ENCODE peak calls at places on chromosomes 11 and 22, in five cellular contexts. One of them, this sample, is unnamed.

GRCh38 chr11:2214527-2215229 is 43.1 kb upstream of the TH start:
- DNase-seq in adrenal gland: no peak
- DNase-seq in kidney epithelial cell: no peak
- DNase-seq in dorsolateral prefrontal cortex: no peak
- DNase-seq in neural crest cell: no peak
- DNase-seq in this sample: peak

GRCh38 chr11:95924414-95924760 is 480 bp upstream of the MTMR2 start:
- DNase-seq in dorsolateral prefrontal cortex: no peak
- DNase-seq in neural crest cell: no peak
- DNase-seq in adrenal gland: no peak
- DNase-seq in kidney epithelial cell: no peak
- DNase-seq in this sample: no peak

GRCh38 chr11:15224466-15224865 is 109.7 kb downstream of the INSC start:
- DNase-seq in kidney epithelial cell: no peak
- DNase-seq in neural crest cell: no peak
- DNase-seq in adrenal gland: no peak
- DNase-seq in dorsolateral prefrontal cortex: no peak
- DNase-seq in this sample: no peak

GRCh38 chr11:10674991-10675440 is 18.5 kb downstream of the IRAG1 start:
- DNase-seq in adrenal gland: peak
- DNase-seq in dorsolateral prefrontal cortex: no peak
- DNase-seq in neural crest cell: no peak
- DNase-seq in kidney epithelial cell: no peak
- DNase-seq in this sample: no peak

GRCh38 chr11:104163100-104164027 is 583 bp downstream of the PDGFD start:
- DNase-seq in neural crest cell: peak
- DNase-seq in adrenal gland: peak
- DNase-seq in dorsolateral prefrontal cortex: peak
- DNase-seq in kidney epithelial cell: no peak
- DNase-seq in this sample: no peak

GRCh38 chr11:43992834-43993637 is 50.6 kb downstream of the C11orf96 start:
- DNase-seq in kidney epithelial cell: no peak
- DNase-seq in adrenal gland: peak
- DNase-seq in neural crest cell: no peak
- DNase-seq in dorsolateral prefrontal cortex: peak
- DNase-seq in this sample: no peak

GRCh38 chr11:92702771-92703170 is 266.7 kb upstream of the MTNR1B start:
- DNase-seq in neural crest cell: no peak
- DNase-seq in kidney epithelial cell: no peak
- DNase-seq in adrenal gland: no peak
- DNase-seq in dorsolateral prefrontal cortex: no peak
- DNase-seq in this sample: no peak

GRCh38 chr11:103322861-103323260 is 213.6 kb downstream of the DYNC2H1 start:
- DNase-seq in kidney epithelial cell: no peak
- DNase-seq in adrenal gland: peak
- DNase-seq in dorsolateral prefrontal cortex: no peak
- DNase-seq in neural crest cell: no peak
- DNase-seq in this sample: no peak

GRCh38 chr11:65476632-65477270 is 22.1 kb upstream of the MALAT1 start:
- DNase-seq in neural crest cell: no peak
- DNase-seq in dorsolateral prefrontal cortex: no peak
- DNase-seq in kidney epithelial cell: no peak
- DNase-seq in adrenal gland: no peak
- DNase-seq in this sample: no peak

GRCh38 chr11:31825453-31826391 is 14.6 kb upstream of the PAX6 start:
- DNase-seq in dorsolateral prefrontal cortex: no peak
- DNase-seq in kidney epithelial cell: no peak
- DNase-seq in adrenal gland: no peak
- DNase-seq in neural crest cell: peak
- DNase-seq in this sample: no peak

GRCh38 chr11:33376331-33377099 is 119.3 kb downstream of the HIPK3 start:
- DNase-seq in dorsolateral prefrontal cortex: peak
- DNase-seq in adrenal gland: no peak
- DNase-seq in kidney epithelial cell: no peak
- DNase-seq in neural crest cell: peak
- DNase-seq in this sample: peak

GRCh38 chr11:86798988-86799387 is 1.4 kb upstream of the PRSS23 start:
- DNase-seq in neural crest cell: no peak
- DNase-seq in dorsolateral prefrontal cortex: no peak
- DNase-seq in adrenal gland: no peak
- DNase-seq in kidney epithelial cell: no peak
- DNase-seq in this sample: no peak

GRCh38 chr11:45665206-45665932 is at the start of gene CHST1:
- DNase-seq in neural crest cell: no peak
- DNase-seq in adrenal gland: peak
- DNase-seq in dorsolateral prefrontal cortex: peak
- DNase-seq in kidney epithelial cell: no peak
- DNase-seq in this sample: peak

GRCh38 chr11:67252831-67253239 is 13.4 kb upstream of the GRK2 start:
- DNase-seq in kidney epithelial cell: no peak
- DNase-seq in dorsolateral prefrontal cortex: no peak
- DNase-seq in adrenal gland: no peak
- DNase-seq in neural crest cell: no peak
- DNase-seq in this sample: peak

GRCh38 chr11:33881651-33882279 is 10.1 kb downstream of the LMO2 start:
- DNase-seq in kidney epithelial cell: no peak
- DNase-seq in neural crest cell: no peak
- DNase-seq in dorsolateral prefrontal cortex: no peak
- DNase-seq in adrenal gland: peak
- DNase-seq in this sample: no peak

GRCh38 chr22:35089139-35089538 is 23.2 kb downstream of the ISX start:
- DNase-seq in dorsolateral prefrontal cortex: no peak
- DNase-seq in kidney epithelial cell: no peak
- DNase-seq in adrenal gland: no peak
- DNase-seq in neural crest cell: no peak
- DNase-seq in this sample: no peak

GRCh38 chr11:65894034-65894591 is 3.6 kb downstream of the CCDC85B start:
- DNase-seq in adrenal gland: no peak
- DNase-seq in kidney epithelial cell: no peak
- DNase-seq in neural crest cell: no peak
- DNase-seq in dorsolateral prefrontal cortex: no peak
- DNase-seq in this sample: no peak

GRCh38 chr22:38570841-38571364 is 920 bp upstream of the DMC1 start:
- DNase-seq in dorsolateral prefrontal cortex: peak
- DNase-seq in neural crest cell: peak
- DNase-seq in adrenal gland: peak
- DNase-seq in kidney epithelial cell: no peak
- DNase-seq in this sample: peak
- TF ChIP-seq CTCF in dorsolateral prefrontal cortex: peak
- TF ChIP-seq CTCF in neural crest cell: no peak
- TF ChIP-seq CTCF in adrenal gland: no peak
- TF ChIP-seq CTCF in kidney epithelial cell: peak
- TF ChIP-seq CTCF in this sample: no peak

DNA sequence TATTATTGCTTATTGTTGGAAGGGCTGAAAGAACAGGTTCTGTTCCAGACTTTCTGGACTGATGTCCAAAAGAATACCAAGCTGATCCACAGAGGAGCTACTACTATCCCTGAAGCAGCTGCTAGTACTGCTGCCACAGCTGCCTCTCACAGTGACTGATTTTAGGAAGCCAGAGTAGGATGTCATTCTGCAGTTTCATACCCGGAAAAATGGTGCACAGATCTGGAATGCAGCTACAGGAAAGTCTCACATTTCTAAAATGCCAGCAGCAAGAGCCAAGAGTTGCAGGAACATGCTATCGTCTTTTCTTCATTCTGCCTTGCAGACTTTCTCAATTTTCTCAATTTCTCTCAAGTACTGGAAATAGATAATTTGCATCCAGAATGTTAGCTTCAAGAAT is 19.3 kb upstream of the CCDC179 start:
- DNase-seq in kidney epithelial cell: no peak
- DNase-seq in adrenal gland: no peak
- DNase-seq in dorsolateral prefrontal cortex: no peak
- DNase-seq in neural crest cell: no peak
- DNase-seq in this sample: no peak
- TF ChIP-seq CTCF in kidney epithelial cell: no peak
- TF ChIP-seq CTCF in adrenal gland: no peak
- TF ChIP-seq CTCF in dorsolateral prefrontal cortex: no peak
- TF ChIP-seq CTCF in neural crest cell: no peak
- TF ChIP-seq CTCF in this sample: no peak

GRCh38 chr11:27194976-27195375 is 154.4 kb downstream of the BBOX1 start:
- DNase-seq in kidney epithelial cell: no peak
- DNase-seq in neural crest cell: no peak
- DNase-seq in dorsolateral prefrontal cortex: no peak
- DNase-seq in adrenal gland: no peak
- DNase-seq in this sample: no peak
- TF ChIP-seq CTCF in kidney epithelial cell: no peak
- TF ChIP-seq CTCF in neural crest cell: no peak
- TF ChIP-seq CTCF in dorsolateral prefrontal cortex: no peak
- TF ChIP-seq CTCF in adrenal gland: no peak
- TF ChIP-seq CTCF in this sample: no peak

DNA sequence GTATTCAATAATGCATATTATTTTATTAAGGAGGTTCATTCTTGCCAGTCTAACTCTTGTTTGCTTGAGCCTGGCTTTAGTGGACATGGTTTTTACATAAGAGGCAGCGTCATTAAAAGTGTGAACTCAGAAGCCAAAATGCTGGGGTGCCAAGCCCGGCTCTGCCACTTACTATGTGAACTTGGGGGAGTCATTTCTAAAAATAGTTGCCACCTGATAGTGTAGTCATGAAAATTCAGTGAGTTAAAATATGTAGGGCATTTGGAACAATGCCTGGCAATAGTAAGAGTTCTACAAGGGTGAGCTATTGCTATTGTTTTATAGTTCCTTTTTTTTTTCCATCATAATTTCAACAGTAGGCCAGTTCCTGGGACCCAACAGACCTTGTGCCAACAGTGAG is 49.9 kb downstream of the TENM4 start:
- DNase-seq in kidney epithelial cell: no peak
- DNase-seq in dorsolateral prefrontal cortex: no peak
- DNase-seq in adrenal gland: no peak
- DNase-seq in neural crest cell: no peak
- DNase-seq in this sample: no peak
- TF ChIP-seq CTCF in kidney epithelial cell: no peak
- TF ChIP-seq CTCF in dorsolateral prefrontal cortex: no peak
- TF ChIP-seq CTCF in adrenal gland: no peak
- TF ChIP-seq CTCF in neural crest cell: no peak
- TF ChIP-seq CTCF in this sample: no peak

DNA sequence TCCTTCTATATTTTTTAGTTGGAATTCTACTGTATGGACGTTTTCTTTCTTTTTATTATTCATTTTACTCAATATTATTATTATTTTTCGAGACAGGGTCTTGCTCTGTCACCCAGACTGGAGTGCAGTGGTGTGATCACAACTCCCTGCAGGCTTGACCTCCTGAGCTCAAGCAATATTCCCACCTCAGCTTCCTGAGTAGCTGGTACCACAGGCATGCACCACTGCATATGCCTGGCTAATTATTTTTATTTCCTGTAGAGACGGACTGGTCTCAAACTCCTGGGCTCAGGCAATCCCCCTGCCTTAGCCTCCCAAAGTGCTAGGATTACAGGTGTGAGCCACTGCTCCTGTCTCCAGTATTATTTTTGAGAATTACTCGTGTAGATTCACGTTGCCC is 34.0 kb upstream of the CCDC134 start:
- DNase-seq in dorsolateral prefrontal cortex: no peak
- DNase-seq in adrenal gland: no peak
- DNase-seq in neural crest cell: no peak
- DNase-seq in kidney epithelial cell: peak
- DNase-seq in this sample: no peak
- TF ChIP-seq CTCF in dorsolateral prefrontal cortex: no peak
- TF ChIP-seq CTCF in adrenal gland: no peak
- TF ChIP-seq CTCF in neural crest cell: no peak
- TF ChIP-seq CTCF in kidney epithelial cell: no peak
- TF ChIP-seq CTCF in this sample: no peak

GRCh38 chr11:113349528-113349927 is 35.1 kb downstream of the TTC12 start:
- DNase-seq in dorsolateral prefrontal cortex: no peak
- DNase-seq in adrenal gland: no peak
- DNase-seq in kidney epithelial cell: no peak
- DNase-seq in neural crest cell: no peak
- DNase-seq in this sample: no peak

GRCh38 chr11:113341388-113342165 is 27.2 kb downstream of the TTC12 start:
- DNase-seq in adrenal gland: no peak
- DNase-seq in dorsolateral prefrontal cortex: no peak
- DNase-seq in kidney epithelial cell: no peak
- DNase-seq in neural crest cell: no peak
- DNase-seq in this sample: no peak

GRCh38 chr11:113350646-113351045 is 36.3 kb downstream of the TTC12 start:
- DNase-seq in kidney epithelial cell: no peak
- DNase-seq in dorsolateral prefrontal cortex: no peak
- DNase-seq in adrenal gland: no peak
- DNase-seq in neural crest cell: no peak
- DNase-seq in this sample: no peak

GRCh38 chr11:113351061-113351460 is 36.5 kb upstream of the ANKK1 start:
- DNase-seq in kidney epithelial cell: no peak
- DNase-seq in neural crest cell: no peak
- DNase-seq in dorsolateral prefrontal cortex: no peak
- DNase-seq in adrenal gland: no peak
- DNase-seq in this sample: no peak

DNA sequence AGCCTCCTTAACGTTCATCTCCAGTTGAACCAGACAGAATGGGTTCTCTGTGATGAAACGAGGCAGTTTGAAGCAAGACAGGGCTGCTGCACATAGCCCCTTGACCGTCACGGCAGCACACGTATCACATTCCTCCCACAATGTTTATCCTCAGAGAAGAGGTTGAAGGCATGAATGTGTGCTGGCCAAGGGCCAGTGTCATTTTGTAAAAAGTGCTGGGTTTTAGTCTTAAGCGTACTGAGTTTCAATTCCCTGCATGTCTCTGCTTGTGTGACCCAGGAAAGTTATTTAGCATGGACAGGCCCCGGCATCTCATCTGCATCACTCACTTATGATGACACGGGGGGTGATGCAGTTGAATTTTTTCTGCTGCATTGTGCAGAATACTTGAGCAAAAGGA is 31.6 kb downstream of the TTC12 start:
- DNase-seq in adrenal gland: no peak
- DNase-seq in neural crest cell: no peak
- DNase-seq in kidney epithelial cell: no peak
- DNase-seq in dorsolateral prefrontal cortex: no peak
- DNase-seq in this sample: no peak
- TF ChIP-seq CTCF in adrenal gland: no peak
- TF ChIP-seq CTCF in neural crest cell: no peak
- TF ChIP-seq CTCF in kidney epithelial cell: no peak
- TF ChIP-seq CTCF in dorsolateral prefrontal cortex: no peak
- TF ChIP-seq CTCF in this sample: no peak

GRCh38 chr11:69306821-69307220 is 12.9 kb downstream of the MYEOV start:
- DNase-seq in dorsolateral prefrontal cortex: no peak
- DNase-seq in kidney epithelial cell: no peak
- DNase-seq in adrenal gland: no peak
- DNase-seq in neural crest cell: no peak
- DNase-seq in this sample: no peak
- TF ChIP-seq CTCF in dorsolateral prefrontal cortex: no peak
- TF ChIP-seq CTCF in kidney epithelial cell: no peak
- TF ChIP-seq CTCF in adrenal gland: no peak
- TF ChIP-seq CTCF in neural crest cell: no peak
- TF ChIP-seq CTCF in this sample: no peak

GRCh38 chr11:123357990-123358827 is 71.9 kb upstream of the GRAMD1B start:
- DNase-seq in kidney epithelial cell: no peak
- DNase-seq in dorsolateral prefrontal cortex: peak
- DNase-seq in adrenal gland: peak
- DNase-seq in neural crest cell: peak
- DNase-seq in this sample: peak
- TF ChIP-seq CTCF in kidney epithelial cell: no peak
- TF ChIP-seq CTCF in dorsolateral prefrontal cortex: no peak
- TF ChIP-seq CTCF in adrenal gland: peak
- TF ChIP-seq CTCF in neural crest cell: no peak
- TF ChIP-seq CTCF in this sample: no peak

This sample was measured in glutamatergic neuron.